ENCODE peak calls at places on chromosomes 7 and 10, in ten cellular contexts. One of them, this sample, is unnamed.

GRCh38 chr10:57336339-57336738 is 931.4 kb downstream of the IPMK start:
- DNase-seq in stimulated activated CD4-positive, alpha-beta T cell treated with anti-CD3 and anti-CD28 coated beads, Interleukin-4, amount 100 ng/mL, for 4 hours: no peak
- DNase-seq in ovary: no peak
- DNase-seq in amygdala: no peak
- DNase-seq in endothelial cell: no peak
- DNase-seq in H7: no peak
- DNase-seq in RCC 7860: no peak
- DNase-seq in esophagus squamous epithelium: no peak
- DNase-seq in NCI-H2107: no peak
- DNase-seq in GM06990: no peak
- DNase-seq in this sample: no peak

GRCh38 chr7:151384776-151385625 is 24.8 kb downstream of the WDR86 start:
- DNase-seq in endothelial cell: no peak
- DNase-seq in esophagus squamous epithelium: no peak
- DNase-seq in GM06990: no peak
- DNase-seq in ovary: peak
- DNase-seq in H7: peak
- DNase-seq in stimulated activated CD4-positive, alpha-beta T cell treated with anti-CD3 and anti-CD28 coated beads, Interleukin-4, amount 100 ng/mL, for 4 hours: no peak
- DNase-seq in NCI-H2107: no peak
- DNase-seq in amygdala: no peak
- DNase-seq in RCC 7860: no peak
- DNase-seq in this sample: no peak

GRCh38 chr7:57400531-57401155 is 49.3 kb upstream of the ZNF716 start:
- DNase-seq in NCI-H2107: no peak
- DNase-seq in GM06990: no peak
- DNase-seq in stimulated activated CD4-positive, alpha-beta T cell treated with anti-CD3 and anti-CD28 coated beads, Interleukin-4, amount 100 ng/mL, for 4 hours: no peak
- DNase-seq in endothelial cell: no peak
- DNase-seq in esophagus squamous epithelium: no peak
- DNase-seq in H7: no peak
- DNase-seq in amygdala: no peak
- DNase-seq in RCC 7860: no peak
- DNase-seq in ovary: no peak
- DNase-seq in this sample: no peak

GRCh38 chr10:109929501-109930219 is 6.3 kb upstream of the XPNPEP1 start:
- DNase-seq in GM06990: no peak
- DNase-seq in endothelial cell: no peak
- DNase-seq in NCI-H2107: no peak
- DNase-seq in RCC 7860: no peak
- DNase-seq in ovary: no peak
- DNase-seq in amygdala: no peak
- DNase-seq in H7: no peak
- DNase-seq in esophagus squamous epithelium: no peak
- DNase-seq in stimulated activated CD4-positive, alpha-beta T cell treated with anti-CD3 and anti-CD28 coated beads, Interleukin-4, amount 100 ng/mL, for 4 hours: no peak
- DNase-seq in this sample: no peak

GRCh38 chr10:130423455-130424305 is 287.5 kb downstream of the GLRX3 start:
- DNase-seq in RCC 7860: no peak
- DNase-seq in endothelial cell: no peak
- DNase-seq in H7: no peak
- DNase-seq in esophagus squamous epithelium: no peak
- DNase-seq in ovary: no peak
- DNase-seq in stimulated activated CD4-positive, alpha-beta T cell treated with anti-CD3 and anti-CD28 coated beads, Interleukin-4, amount 100 ng/mL, for 4 hours: no peak
- DNase-seq in NCI-H2107: no peak
- DNase-seq in GM06990: no peak
- DNase-seq in amygdala: no peak
- DNase-seq in this sample: no peak

GRCh38 chr10:81920213-81920829 is 45.3 kb downstream of the NRG3 start:
- DNase-seq in ovary: no peak
- DNase-seq in H7: peak
- DNase-seq in stimulated activated CD4-positive, alpha-beta T cell treated with anti-CD3 and anti-CD28 coated beads, Interleukin-4, amount 100 ng/mL, for 4 hours: no peak
- DNase-seq in endothelial cell: peak
- DNase-seq in amygdala: no peak
- DNase-seq in esophagus squamous epithelium: no peak
- DNase-seq in NCI-H2107: no peak
- DNase-seq in GM06990: no peak
- DNase-seq in RCC 7860: no peak
- DNase-seq in this sample: no peak

GRCh38 chr10:47035447-47036337 is 124.5 kb downstream of the PTPN20 start:
- DNase-seq in GM06990: no peak
- DNase-seq in stimulated activated CD4-positive, alpha-beta T cell treated with anti-CD3 and anti-CD28 coated beads, Interleukin-4, amount 100 ng/mL, for 4 hours: no peak
- DNase-seq in endothelial cell: no peak
- DNase-seq in H7: peak
- DNase-seq in amygdala: no peak
- DNase-seq in NCI-H2107: no peak
- DNase-seq in ovary: peak
- DNase-seq in esophagus squamous epithelium: no peak
- DNase-seq in RCC 7860: no peak
- DNase-seq in this sample: no peak

GRCh38 chr10:32687546-32687945 is 241.6 kb downstream of the CCDC7 start:
- DNase-seq in RCC 7860: peak
- DNase-seq in GM06990: no peak
- DNase-seq in endothelial cell: no peak
- DNase-seq in stimulated activated CD4-positive, alpha-beta T cell treated with anti-CD3 and anti-CD28 coated beads, Interleukin-4, amount 100 ng/mL, for 4 hours: no peak
- DNase-seq in ovary: no peak
- DNase-seq in NCI-H2107: no peak
- DNase-seq in amygdala: no peak
- DNase-seq in H7: no peak
- DNase-seq in esophagus squamous epithelium: no peak
- DNase-seq in this sample: no peak